ENCODE peak calls at places on chromosome 14, in seven cellular contexts. G, F, R, Z, T, H and U are unnamed samples.

GRCh38 chr14:68879321-68879781 is 86.5 kb upstream of the ZFP36L1 start:
- DNase-seq in Z (no peak), R (no peak), H (no peak), T (no peak), G (no peak), F (no peak), U (no peak)

GRCh38 chr14:50320279-50320678 is 8.2 kb downstream of the DMAC2L start:
- DNase-seq in Z (peak), H (no peak), F (no peak), T (no peak), G (peak), R (peak), U (peak)

GRCh38 chr14:59829941-59830734 is 40.4 kb downstream of the RTN1 start:
- DNase-seq in Z (no peak), T (no peak), F (no peak), H (no peak), G (no peak), R (no peak), U (no peak)

GRCh38 chr14:65594153-65594881 is 181.8 kb downstream of the FUT8 start:
- DNase-seq in Z (no peak), H (no peak), R (no peak), T (no peak), F (no peak), G (no peak), U (no peak)

GRCh38 chr14:69252851-69253250 is 7.1 kb upstream of the GALNT16 start:
- DNase-seq in H (no peak), R (no peak), Z (no peak), F (no peak), G (no peak), T (no peak), U (no peak)

GRCh38 chr14:54387328-54387727 is 9.5 kb upstream of the CDKN3 start:
- DNase-seq in H (no peak), G (no peak), Z (no peak), F (no peak), T (no peak), R (no peak), U (no peak)

GRCh38 chr14:32571551-32571950 is 242.5 kb downstream of the AKAP6 start:
- DNase-seq in R (no peak), G (no peak), F (no peak), Z (no peak), H (no peak), T (no peak), U (no peak)

GRCh38 chr14:54730156-54730961 is 163.4 kb downstream of the SAMD4A start:
- DNase-seq in H (peak), Z (peak), R (peak), G (no peak), F (no peak), T (peak), U (peak)

GRCh38 chr14:52397844-52398243 is 83.7 kb downstream of the PTGER2 start:
- DNase-seq in Z (peak), F (no peak), R (peak), H (no peak), T (no peak), G (no peak), U (no peak)

GRCh38 chr14:68695326-68695768 is 97.5 kb downstream of the ZFP36L1 start:
- DNase-seq in T (peak), F (no peak), G (peak), Z (peak), H (peak), R (peak), U (peak)

GRCh38 chr14:103905861-103906456 is 22.3 kb upstream of the TDRD9 start:
- DNase-seq in T (no peak), R (no peak), F (no peak), G (no peak), Z (no peak), H (no peak), U (no peak)

GRCh38 chr14:62436256-62436655 is 609.0 kb downstream of the KCNH5 start:
- DNase-seq in T (no peak), H (no peak), F (no peak), R (no peak), Z (no peak), G (no peak), U (no peak)

GRCh38 chr14:50116986-50117385 is 614 bp upstream of the VCPKMT start:
- DNase-seq in G (no peak), H (no peak), F (no peak), R (no peak), Z (no peak), T (no peak), U (no peak)

GRCh38 chr14:101150010-101150409 is 246.5 kb upstream of the RTL1 start:
- DNase-seq in Z (no peak), F (no peak), R (no peak), G (no peak), T (no peak), H (no peak), U (no peak)

GRCh38 chr14:51211149-51211548 is 28.9 kb upstream of the TMX1 start:
- DNase-seq in F (no peak), R (peak), H (no peak), Z (peak), T (no peak), G (no peak), U (no peak)

GRCh38 chr14:49642163-49642562 is 7.1 kb upstream of the DNAAF2 start:
- DNase-seq in Z (no peak), R (no peak), T (no peak), G (no peak), F (no peak), H (no peak), U (no peak)

GRCh38 chr14:59816931-59817330 is 53.6 kb downstream of the RTN1 start:
- DNase-seq in G (no peak), R (no peak), T (no peak), Z (no peak), H (no peak), F (no peak), U (no peak)

GRCh38 chr14:22556990-22557623 is 31.9 kb downstream of the DAD1 start:
- DNase-seq in F (peak), G (peak), R (peak), Z (peak), H (no peak), T (peak), U (peak)

GRCh38 chr14:59254146-59254910 is 65.9 kb downstream of the DAAM1 start:
- DNase-seq in Z (peak), H (no peak), G (no peak), R (peak), T (no peak), F (peak), U (no peak)

GRCh38 chr14:72683787-72684186 is 210.1 kb downstream of the DPF3 start:
- DNase-seq in T (no peak), H (no peak), R (peak), Z (peak), F (no peak), G (no peak), U (no peak)